ENCODE peak calls at places on chromosome 4, in four cellular contexts. H, Z, S and K are unnamed samples.

GRCh38 chr4:83323136-83323535 is 11.5 kb downstream of the HPSE start:
- DNase-seq in H (no peak), Z (no peak), S (no peak), K (no peak)

GRCh38 chr4:45119376-45119775 is 393.0 kb upstream of the GNPDA2 start:
- DNase-seq in H (no peak), Z (no peak), S (no peak), K (no peak)

GRCh38 chr4:178414042-178414441 is 971.8 kb upstream of the AGA start:
- DNase-seq in H (no peak), Z (no peak), S (no peak), K (no peak)

GRCh38 chr4:78656968-78657445 is 105.4 kb downstream of the ANXA3 start:
- DNase-seq in H (no peak), Z (no peak), S (no peak), K (no peak)

GRCh38 chr4:183989471-183989870 is 84.4 kb downstream of the STOX2 start:
- DNase-seq in H (no peak), Z (no peak), S (no peak), K (no peak)

GRCh38 chr4:5563856-5564255 is 144.5 kb downstream of the EVC2 start:
- DNase-seq in H (no peak), Z (no peak), S (no peak), K (no peak)

GRCh38 chr4:180422989-180423766 is 1820.0 kb upstream of the TENM3 start:
- DNase-seq in H (no peak), Z (no peak), S (no peak), K (no peak)

GRCh38 chr4:93842512-93843252 is 14.1 kb downstream of the ATOH1 start:
- DNase-seq in H (no peak), Z (no peak), S (no peak), K (no peak)

GRCh38 chr4:83889802-83890201 is 353.9 kb downstream of the GPAT3 start:
- DNase-seq in H (no peak), Z (peak; percentile 40), S (no peak), K (peak; percentile 63)

GRCh38 chr4:38768968-38769394 is 13.8 kb downstream of the TLR10 start:
- DNase-seq in H (no peak), Z (peak; percentile 38), S (no peak), K (no peak)

GRCh38 chr4:75596061-75596460 is 34.3 kb downstream of the CDKL2 start:
- DNase-seq in H (no peak), Z (no peak), S (no peak), K (no peak)

GRCh38 chr4:146638801-146639351 is at the start of gene POU4F2:
- DNase-seq in H (no peak), Z (no peak), S (no peak), K (no peak)

GRCh38 chr4:75800972-75801371 is 76.6 kb downstream of the USO1 start:
- DNase-seq in H (no peak), Z (no peak), S (no peak), K (peak; percentile 35)

GRCh38 chr4:44160776-44161377 is 287.7 kb downstream of the KCTD8 start:
- DNase-seq in H (no peak), Z (no peak), S (no peak), K (peak; percentile 88)

GRCh38 chr4:103996059-103996458 is 276.3 kb upstream of the TACR3 start:
- DNase-seq in H (no peak), Z (no peak), S (no peak), K (peak; percentile 74)

GRCh38 chr4:30903493-30903892 is 183.3 kb downstream of the PCDH7 start:
- DNase-seq in H (no peak), Z (no peak), S (no peak), K (peak; percentile 31)

GRCh38 chr4:185895866-185896265 is 83.9 kb upstream of the SORBS2 start:
- DNase-seq in H (no peak), Z (no peak), S (no peak), K (no peak)

GRCh38 chr4:38320833-38321232 is 343.2 kb upstream of the KLF3 start:
- DNase-seq in H (no peak), Z (no peak), S (no peak), K (no peak)

GRCh38 chr4:142314686-142315085 is 531.4 kb downstream of the INPP4B start:
- DNase-seq in H (no peak), Z (no peak), S (no peak), K (no peak)

GRCh38 chr4:124067031-124067430 is 645.5 kb downstream of the ANKRD50 start:
- DNase-seq in H (no peak), Z (no peak), S (no peak), K (no peak)

GRCh38 chr4:26424143-26424542 is 66.1 kb downstream of the CCKAR start:
- DNase-seq in H (no peak), Z (no peak), S (no peak), K (no peak)

GRCh38 chr4:85905761-85906160 is 430.8 kb downstream of the ARHGAP24 start:
- DNase-seq in H (no peak), Z (no peak), S (no peak), K (no peak)

GRCh38 chr4:87718221-87718620 is 68.1 kb downstream of the DMP1 start:
- DNase-seq in H (no peak), Z (no peak), S (no peak), K (no peak)

GRCh38 chr4:24559032-24559821 is 25.1 kb downstream of the DHX15 start:
- DNase-seq in H (no peak), Z (no peak), S (no peak), K (no peak)

GRCh38 chr4:151801547-151802516 is 41.0 kb upstream of the GATB start:
- DNase-seq in H (no peak), Z (peak; percentile 38), S (no peak), K (no peak)

GRCh38 chr4:126890994-126891393 is 741.8 kb upstream of the INTU start:
- DNase-seq in H (no peak), Z (peak; percentile 1), S (no peak), K (no peak)

GRCh38 chr4:152064753-152065152 is 303.9 kb upstream of the GATB start:
- DNase-seq in H (no peak), Z (no peak), S (no peak), K (no peak)

GRCh38 chr4:172740434-172740833 is 428.2 kb upstream of the GALNT7 start:
- DNase-seq in H (no peak), Z (no peak), S (no peak), K (no peak)

GRCh38 chr4:153169811-153170210 is 34.4 kb upstream of the TRIM2 start:
- DNase-seq in H (peak; percentile 17), Z (no peak), S (no peak), K (no peak)

GRCh38 chr4:123840232-123840631 is 443.6 kb downstream of the SPRY1 start:
- DNase-seq in H (no peak), Z (no peak), S (no peak), K (no peak)

GRCh38 chr4:98653890-98654867 is 4.2 kb downstream of the TSPAN5 start:
- DNase-seq in H (peak; percentile 72), Z (peak; percentile 85), S (no peak), K (peak; percentile 82)

GRCh38 chr4:8407316-8407715 is 33.2 kb downstream of the ACOX3 start:
- DNase-seq in H (peak; percentile 57), Z (no peak), S (no peak), K (no peak)
- H3K27ac ChIP-seq in H (no peak overlapping the region), Z (no peak overlapping the region), S (no peak overlapping the region), K (no peak overlapping the region)

GRCh38 chr4:129514852-129515251 is 418.9 kb downstream of the C4orf33 start:
- DNase-seq in H (no peak), Z (no peak), S (no peak), K (no peak)

DNA sequence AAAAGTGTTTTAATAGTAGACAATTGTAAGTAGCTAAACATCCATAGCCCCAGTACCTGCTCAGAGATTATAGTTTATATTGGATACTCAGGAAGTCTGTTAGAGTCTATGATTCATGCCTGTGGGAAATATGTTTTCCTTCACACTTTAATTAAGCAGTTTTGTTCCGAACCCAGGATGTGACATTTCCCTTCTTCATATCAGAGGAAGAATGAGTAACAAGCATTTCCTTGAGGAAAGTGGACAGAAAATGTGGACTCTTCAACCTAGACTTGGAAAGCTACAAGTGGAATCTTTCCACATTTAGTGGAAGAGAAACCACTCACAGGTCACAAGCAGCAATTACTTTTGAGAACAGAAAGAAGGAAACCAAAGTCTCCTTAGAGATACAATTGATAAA is 419.4 kb downstream of the C4orf33 start:
- DNase-seq in H (no peak), Z (no peak), S (no peak), K (no peak)
- H3K27ac ChIP-seq in H (no peak overlapping the region), Z (no peak overlapping the region), S (no peak overlapping the region), K (no peak overlapping the region)

DNA sequence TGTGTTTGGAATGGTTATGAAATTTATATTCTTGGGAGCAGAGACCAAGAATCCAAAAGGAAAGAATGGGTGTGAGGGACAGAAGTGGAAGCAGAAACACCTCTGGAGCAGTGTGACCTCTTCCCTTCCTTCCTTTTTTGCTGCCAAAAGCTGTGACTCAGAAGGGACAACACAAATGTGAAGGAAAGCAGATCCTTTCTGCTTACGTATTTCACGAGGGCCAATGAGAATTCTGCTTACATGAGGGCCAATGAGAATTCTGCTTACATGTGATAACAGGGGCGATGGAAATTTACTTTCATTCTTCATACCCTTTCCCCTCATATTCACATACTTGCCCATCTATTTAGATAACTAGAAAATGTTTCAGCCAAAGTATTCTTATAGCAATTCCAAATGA is 404.6 kb downstream of the PRDM5 start:
- DNase-seq in H (peak; percentile 84), Z (peak; percentile 76), S (peak; percentile 42), K (no peak)
- H3K27ac ChIP-seq in H (peak overlapping the region; percentile 72), Z (no peak overlapping the region), S (no peak overlapping the region), K (no peak overlapping the region)

DNA sequence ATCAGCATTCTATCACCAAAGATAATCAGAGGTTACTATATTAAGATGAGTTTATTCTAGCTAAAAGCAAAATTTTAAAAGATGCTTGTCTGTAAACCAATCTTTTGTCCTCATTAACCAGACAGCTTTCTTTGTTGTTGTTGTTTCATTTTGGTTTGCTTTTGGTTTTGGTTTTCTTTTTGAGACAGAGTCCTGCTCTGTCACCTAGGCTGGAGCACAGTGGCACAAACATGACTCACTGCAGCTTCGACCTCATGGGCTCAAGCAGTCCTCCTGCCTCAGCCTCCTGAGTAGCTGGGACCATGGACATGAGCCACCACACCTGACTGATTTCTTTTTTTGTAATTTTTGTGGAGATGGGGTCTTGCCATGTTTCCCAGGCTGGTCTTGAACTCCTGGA is 102.9 kb downstream of the COX18 start:
- DNase-seq in H (no peak), Z (no peak), S (no peak), K (no peak)
- H3K27ac ChIP-seq in H (no peak overlapping the region), Z (no peak overlapping the region), S (no peak overlapping the region), K (no peak overlapping the region)

DNA sequence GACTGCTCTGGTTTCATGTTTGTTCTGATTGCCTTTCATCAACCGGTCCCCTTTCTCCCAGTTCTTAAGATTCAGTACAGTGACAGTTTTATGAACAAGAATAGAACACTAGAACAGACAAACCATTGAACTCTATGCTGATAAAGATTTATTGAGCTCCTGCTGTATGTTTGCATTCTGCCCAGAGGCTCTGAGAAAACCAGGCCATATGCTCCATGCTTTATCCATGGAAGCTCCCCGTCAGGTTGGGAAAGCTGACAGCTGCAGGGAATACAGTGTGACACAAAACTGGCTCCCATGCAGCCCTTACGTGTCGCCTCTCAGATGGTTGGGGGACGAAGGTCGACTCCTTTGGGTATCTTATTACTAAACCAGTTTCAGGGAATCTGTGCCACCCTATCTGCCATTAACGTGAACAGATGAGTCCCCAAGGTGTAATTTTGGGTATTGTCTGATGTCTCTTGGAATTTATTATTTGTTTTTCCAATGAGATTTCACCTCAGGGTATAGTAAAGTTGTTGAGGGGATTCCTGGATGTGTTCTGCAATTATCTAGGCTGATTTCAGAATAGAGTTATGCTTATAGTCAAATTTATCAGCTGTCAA is 72.2 kb upstream of the MSANTD1 start:
- DNase-seq in H (no peak), Z (no peak), S (no peak), K (no peak)
- H3K27ac ChIP-seq in H (no peak overlapping the region), Z (no peak overlapping the region), S (no peak overlapping the region), K (no peak overlapping the region)

GRCh38 chr4:130054895-130055294 is 958.9 kb downstream of the C4orf33 start:
- DNase-seq in H (no peak), Z (no peak), S (no peak), K (no peak)

GRCh38 chr4:130053723-130054122 is 957.8 kb downstream of the C4orf33 start:
- DNase-seq in H (no peak), Z (no peak), S (no peak), K (no peak)

GRCh38 chr4:130056286-130056685 is 960.3 kb downstream of the C4orf33 start:
- DNase-seq in H (no peak), Z (no peak), S (no peak), K (no peak)
- H3K27ac ChIP-seq in H (no peak overlapping the region), Z (no peak overlapping the region), S (no peak overlapping the region), K (no peak overlapping the region)